ENCODE peak calls at places on chromosomes 11 and 22, in six cellular contexts. U is head of caudate nucleus, O is lung, Y is iPS-NIHi11, A is nucleus accumbens, K is cardiac muscle cell. J is an unnamed sample.

GRCh38 chr22:35742342-35743100 is 24.8 kb downstream of the APOL5 start:
- DNase-seq in U (no peak), K (no peak), A (no peak), Y (no peak), O (no peak), J (peak; percentile 28)

GRCh38 chr22:30675436-30675835 is 7.8 kb upstream of the DUSP18 start:
- DNase-seq in Y (no peak), A (no peak), K (no peak), O (no peak), U (no peak), J (no peak)

GRCh38 chr11:113951487-113951886 is 23.4 kb upstream of the HTR3A start:
- DNase-seq in U (no peak), Y (no peak), A (no peak), K (no peak), O (no peak), J (no peak)

GRCh38 chr11:47154738-47155570 is 21.7 kb downstream of the ARFGAP2 start:
- DNase-seq in Y (no peak), U (peak; percentile 57), K (no peak), A (no peak), O (no peak), J (no peak)

GRCh38 chr11:6486938-6487337 is 5.6 kb downstream of the TIMM10B start:
- DNase-seq in K (no peak), A (no peak), O (no peak), U (no peak), Y (no peak), J (no peak)

GRCh38 chr11:31487848-31488247 is 21.6 kb downstream of the IMMP1L start:
- DNase-seq in K (peak; percentile 21), Y (peak; percentile 13), U (no peak), A (no peak), O (no peak), J (peak; percentile 5)

GRCh38 chr11:27209562-27210005 is 153.4 kb downstream of the CCDC34 start:
- DNase-seq in K (peak; percentile 55), Y (no peak), A (no peak), U (no peak), O (no peak), J (peak; percentile 83)

GRCh38 chr22:50544078-50544745 is 1.5 kb upstream of the KLHDC7B start:
- DNase-seq in U (peak; percentile 79), Y (peak; percentile 98), K (peak; percentile 84), O (peak; percentile 82), A (no peak), J (no peak)

GRCh38 chr11:18259259-18259658 is 6.8 kb upstream of the SAA1 start:
- DNase-seq in K (no peak), A (no peak), Y (no peak), O (no peak), U (no peak), J (no peak)

GRCh38 chr11:34644669-34645406 is 23.9 kb downstream of the EHF start:
- DNase-seq in O (no peak), U (no peak), K (no peak), A (no peak), Y (no peak), J (no peak)

GRCh38 chr11:74280494-74280893 is 30.9 kb downstream of the P4HA3 start:
- DNase-seq in A (no peak), K (no peak), O (no peak), U (no peak), Y (no peak), J (no peak)

GRCh38 chr22:46748948-46749681 is 11.1 kb upstream of the CERK start:
- DNase-seq in Y (no peak), K (no peak), A (no peak), U (no peak), O (no peak), J (no peak)

GRCh38 chr11:122248130-122248529 is 132.1 kb upstream of the BLID start:
- DNase-seq in K (peak; percentile 14), U (no peak), A (no peak), Y (no peak), O (no peak), J (no peak)

GRCh38 chr11:47233989-47234668 is 14.5 kb downstream of the ACP2 start:
- DNase-seq in U (peak; percentile 26), K (no peak), O (no peak), Y (peak; percentile 29), A (no peak), J (no peak)

GRCh38 chr11:77609234-77609633 is 19.5 kb downstream of the AQP11 start:
- DNase-seq in U (no peak), A (no peak), K (no peak), Y (no peak), O (no peak), J (no peak)

GRCh38 chr11:123103326-123103980 is 41.5 kb upstream of the HSPA8 start:
- DNase-seq in Y (peak; percentile 37), O (peak; percentile 38), U (peak; percentile 72), K (peak; percentile 70), A (peak; percentile 65), J (peak; percentile 61)

GRCh38 chr22:46897246-46897623 is 134.8 kb downstream of the TBC1D22A start:
- DNase-seq in O (no peak), K (no peak), U (no peak), A (no peak), Y (no peak), J (no peak)

GRCh38 chr11:116691779-116692178 is 81.0 kb downstream of the BUD13 start:
- DNase-seq in U (peak; percentile 74), A (peak; percentile 30), Y (peak; percentile 92), K (peak; percentile 63), O (peak; percentile 50), J (peak; percentile 77)

GRCh38 chr11:2913029-2913431 is 16.2 kb downstream of the PHLDA2 start:
- DNase-seq in K (no peak), U (no peak), O (no peak), Y (no peak), A (no peak), J (no peak)

GRCh38 chr22:36773935-36774334 is 2.0 kb downstream of the IFT27 start:
- DNase-seq in A (peak; percentile 7), U (peak; percentile 42), Y (no peak), K (no peak), O (no peak), J (no peak)

GRCh38 chr22:32520612-32521011 is 46.0 kb downstream of the FBXO7 start:
- DNase-seq in K (no peak), O (no peak), A (no peak), U (no peak), Y (no peak), J (no peak)

GRCh38 chr11:110901441-110901840 is 189.2 kb upstream of the ARHGAP20 start:
- DNase-seq in O (no peak), U (peak; percentile 63), A (peak; percentile 70), Y (no peak), K (no peak), J (no peak)

GRCh38 chr22:37241351-37242142 is 2.5 kb downstream of the RAC2 start:
- DNase-seq in Y (no peak), A (no peak), U (no peak), K (no peak), O (no peak), J (no peak)

GRCh38 chr11:36376315-36376887 is 80.3 kb downstream of the PRR5L start:
- DNase-seq in U (peak; percentile 19), Y (peak; percentile 54), O (no peak), A (no peak), K (peak; percentile 22), J (peak; percentile 31)

GRCh38 chr11:70128435-70128906 is 50.4 kb downstream of the ANO1 start:
- DNase-seq in U (no peak), O (no peak), Y (peak; percentile 76), A (no peak), K (no peak), J (peak; percentile 47)